ENCODE peak calls at places on chromosomes 11 and 22, in eight cellular contexts. One of them, this sample, is unnamed.
A peak's percentile ranks its signal among the peaks of the same experiment; 100 is the strongest.

GRCh38 chr11:45150943-45151342 is 4.5 kb downstream of the PRDM11 start:
- DNase-seq in neural progenitor cell: no peak
- DNase-seq in HCT116: no peak
- DNase-seq in astrocyte: no peak
- DNase-seq in GM23248: no peak
- DNase-seq in mammary epithelial cell: no peak
- DNase-seq in K562: no peak
- DNase-seq in PC-3: no peak
- DNase-seq in this sample: no peak

GRCh38 chr11:72001834-72002591 is 3.3 kb downstream of the IL18BP start:
- DNase-seq in astrocyte: no peak
- DNase-seq in GM23248: no peak
- DNase-seq in neural progenitor cell: no peak
- DNase-seq in HCT116: no peak
- DNase-seq in mammary epithelial cell: no peak
- DNase-seq in PC-3: no peak
- DNase-seq in K562: no peak
- DNase-seq in this sample: no peak

GRCh38 chr22:38316340-38317236 is 645 bp downstream of the CSNK1E start:
- DNase-seq in neural progenitor cell: peak; percentile 70
- DNase-seq in GM23248: peak; percentile 84
- DNase-seq in K562: peak; percentile 51
- DNase-seq in mammary epithelial cell: peak; percentile 51
- DNase-seq in PC-3: no peak
- DNase-seq in HCT116: no peak
- DNase-seq in astrocyte: peak; percentile 41
- DNase-seq in this sample: peak; percentile 71

GRCh38 chr11:72684236-72684912 is 10.2 kb upstream of the PDE2A start:
- DNase-seq in mammary epithelial cell: peak; percentile 53
- DNase-seq in astrocyte: peak; percentile 40
- DNase-seq in PC-3: peak; percentile 82
- DNase-seq in K562: peak; percentile 80
- DNase-seq in GM23248: peak; percentile 89
- DNase-seq in neural progenitor cell: peak; percentile 52
- DNase-seq in HCT116: peak; percentile 44
- DNase-seq in this sample: peak; percentile 45

GRCh38 chr11:8658210-8658968 is 24.1 kb downstream of the TRIM66 start:
- DNase-seq in K562: no peak
- DNase-seq in GM23248: peak; percentile 13
- DNase-seq in neural progenitor cell: peak; percentile 38
- DNase-seq in astrocyte: no peak
- DNase-seq in mammary epithelial cell: no peak
- DNase-seq in HCT116: no peak
- DNase-seq in PC-3: no peak
- DNase-seq in this sample: peak; percentile 22

GRCh38 chr11:121946514-121946913 is 169.5 kb downstream of the BLID start:
- DNase-seq in PC-3: no peak
- DNase-seq in GM23248: no peak
- DNase-seq in mammary epithelial cell: no peak
- DNase-seq in K562: no peak
- DNase-seq in neural progenitor cell: no peak
- DNase-seq in astrocyte: no peak
- DNase-seq in HCT116: no peak
- DNase-seq in this sample: no peak

GRCh38 chr22:24807284-24807950 is 1.4 kb downstream of the SGSM1 start:
- DNase-seq in K562: no peak
- DNase-seq in HCT116: no peak
- DNase-seq in astrocyte: no peak
- DNase-seq in PC-3: no peak
- DNase-seq in GM23248: no peak
- DNase-seq in neural progenitor cell: peak; percentile 38
- DNase-seq in mammary epithelial cell: no peak
- DNase-seq in this sample: no peak

GRCh38 chr22:44023404-44024287 is 456 bp upstream of the PARVB start:
- DNase-seq in HCT116: no peak
- DNase-seq in astrocyte: peak; percentile 30
- DNase-seq in mammary epithelial cell: peak; percentile 11
- DNase-seq in K562: peak; percentile 51
- DNase-seq in GM23248: peak; percentile 71
- DNase-seq in PC-3: peak; percentile 37
- DNase-seq in neural progenitor cell: peak; percentile 73
- DNase-seq in this sample: peak; percentile 30

GRCh38 chr22:19974233-19974861 is 32.7 kb upstream of the TXNRD2 start:
- DNase-seq in HCT116: peak; percentile 41
- DNase-seq in K562: peak; percentile 93
- DNase-seq in mammary epithelial cell: no peak
- DNase-seq in GM23248: peak; percentile 63
- DNase-seq in neural progenitor cell: peak; percentile 92
- DNase-seq in astrocyte: peak; percentile 69
- DNase-seq in PC-3: peak; percentile 22
- DNase-seq in this sample: peak; percentile 95

DNA sequence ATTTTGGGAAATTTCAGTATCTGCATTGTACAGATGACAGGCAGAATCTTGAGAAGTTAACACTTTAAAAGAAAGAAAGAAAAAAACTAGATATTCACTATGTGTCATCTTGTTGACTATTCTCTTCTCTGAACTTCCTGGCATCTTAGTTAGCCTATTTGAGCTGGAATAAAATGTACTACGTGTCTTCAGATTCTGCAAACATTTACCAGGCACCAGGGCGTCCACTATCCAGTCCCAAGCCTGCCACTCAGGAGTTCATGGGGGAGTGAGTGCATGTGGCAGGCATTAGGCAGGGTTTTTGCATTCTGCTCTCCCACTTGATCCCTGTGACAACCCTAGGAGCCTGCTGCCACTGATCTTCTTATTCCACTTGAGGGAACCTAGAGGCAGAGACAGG is 25.0 kb downstream of the TIMP3 start:
- DNase-seq in astrocyte: no peak
- DNase-seq in mammary epithelial cell: no peak
- DNase-seq in GM23248: peak; percentile 54
- DNase-seq in PC-3: no peak
- DNase-seq in K562: no peak
- DNase-seq in neural progenitor cell: peak; percentile 13
- DNase-seq in HCT116: no peak
- DNase-seq in this sample: no peak
- H3K4me1 ChIP-seq in astrocyte: peaks cover 4% of the 10 kb centered on the region
- H3K4me1 ChIP-seq in mammary epithelial cell: peaks cover 7% of the 10 kb centered on the region
- H3K4me1 ChIP-seq in GM23248: peaks cover 9% of the 10 kb centered on the region
- H3K4me1 ChIP-seq in PC-3: no peaks in the 10 kb centered on the region
- H3K4me1 ChIP-seq in K562: no peaks in the 10 kb centered on the region
- H3K4me1 ChIP-seq in neural progenitor cell: peaks cover 13% of the 10 kb centered on the region
- H3K4me1 ChIP-seq in HCT116: no peaks in the 10 kb centered on the region
- H3K4me1 ChIP-seq in this sample: no peaks in the 10 kb centered on the region

GRCh38 chr11:32438346-32438882 is 3.1 kb upstream of the WT1 start:
- DNase-seq in HCT116: no peak
- DNase-seq in astrocyte: no peak
- DNase-seq in mammary epithelial cell: no peak
- DNase-seq in K562: no peak
- DNase-seq in PC-3: no peak
- DNase-seq in GM23248: no peak
- DNase-seq in neural progenitor cell: peak; percentile 45
- DNase-seq in this sample: no peak

GRCh38 chr11:32440372-32440888 is 5.1 kb upstream of the WT1 start:
- DNase-seq in mammary epithelial cell: no peak
- DNase-seq in neural progenitor cell: no peak
- DNase-seq in HCT116: no peak
- DNase-seq in GM23248: no peak
- DNase-seq in PC-3: no peak
- DNase-seq in astrocyte: no peak
- DNase-seq in K562: no peak
- DNase-seq in this sample: no peak

GRCh38 chr11:32438883-32439487 is 3.6 kb upstream of the WT1 start:
- DNase-seq in K562: no peak
- DNase-seq in HCT116: no peak
- DNase-seq in astrocyte: no peak
- DNase-seq in neural progenitor cell: peak; percentile 66
- DNase-seq in GM23248: no peak
- DNase-seq in mammary epithelial cell: no peak
- DNase-seq in PC-3: no peak
- DNase-seq in this sample: peak; percentile 62

GRCh38 chr11:32440920-32441319 is 5.6 kb upstream of the WT1 start:
- DNase-seq in PC-3: no peak
- DNase-seq in GM23248: no peak
- DNase-seq in neural progenitor cell: peak; percentile 57
- DNase-seq in HCT116: no peak
- DNase-seq in astrocyte: no peak
- DNase-seq in K562: no peak
- DNase-seq in mammary epithelial cell: no peak
- DNase-seq in this sample: no peak

GRCh38 chr11:32439488-32440210 is 4.3 kb upstream of the WT1 start:
- DNase-seq in mammary epithelial cell: no peak
- DNase-seq in K562: no peak
- DNase-seq in astrocyte: no peak
- DNase-seq in PC-3: no peak
- DNase-seq in neural progenitor cell: peak; percentile 46
- DNase-seq in HCT116: no peak
- DNase-seq in GM23248: no peak
- DNase-seq in this sample: peak; percentile 91
- TF ChIP-seq EZH2 in mammary epithelial cell: no peak
- TF ChIP-seq EZH2 in K562: no peak
- TF ChIP-seq EZH2 in astrocyte: no peak
- TF ChIP-seq EZH2 in PC-3: no peak
- TF ChIP-seq EZH2 in neural progenitor cell: peak; percentile 54
- TF ChIP-seq EZH2 in HCT116: no peak
- TF ChIP-seq EZH2 in GM23248: peak; percentile 37
- TF ChIP-seq EZH2 in this sample: no peak

DNA sequence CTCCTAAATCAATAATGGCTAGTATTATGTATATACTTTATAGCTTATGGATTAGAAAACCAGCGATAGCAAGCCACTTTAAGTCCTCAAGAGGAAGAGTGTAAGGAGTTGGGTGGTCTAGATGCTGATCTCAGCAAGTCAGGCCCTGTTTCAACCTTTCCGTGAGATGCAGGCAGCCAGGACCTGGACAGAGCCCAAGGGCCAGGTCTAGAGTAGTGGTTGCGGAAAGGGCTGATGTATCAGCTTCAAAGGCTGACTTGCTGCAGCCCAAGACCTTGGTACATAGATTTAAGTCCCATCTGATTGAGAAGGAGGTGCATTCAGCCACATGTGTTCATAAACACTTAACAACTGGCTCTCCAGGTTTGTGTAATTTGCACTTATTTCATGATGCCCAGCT is 33.4 kb downstream of the FLI1 start:
- DNase-seq in GM23248: no peak
- DNase-seq in neural progenitor cell: no peak
- DNase-seq in astrocyte: no peak
- DNase-seq in K562: no peak
- DNase-seq in mammary epithelial cell: no peak
- DNase-seq in HCT116: no peak
- DNase-seq in PC-3: no peak
- DNase-seq in this sample: no peak
- H3K4me1 ChIP-seq in GM23248: peaks cover 7% of the 10 kb centered on the region
- H3K4me1 ChIP-seq in neural progenitor cell: peaks cover 23% of the 10 kb centered on the region
- H3K4me1 ChIP-seq in astrocyte: no peaks in the 10 kb centered on the region
- H3K4me1 ChIP-seq in K562: no peaks in the 10 kb centered on the region
- H3K4me1 ChIP-seq in mammary epithelial cell: no peaks in the 10 kb centered on the region
- H3K4me1 ChIP-seq in HCT116: no peaks in the 10 kb centered on the region
- H3K4me1 ChIP-seq in PC-3: no peaks in the 10 kb centered on the region
- H3K4me1 ChIP-seq in this sample: no peaks in the 10 kb centered on the region

GRCh38 chr22:50718352-50718709 is 19.7 kb upstream of the ACR start:
- DNase-seq in PC-3: no peak
- DNase-seq in neural progenitor cell: no peak
- DNase-seq in HCT116: no peak
- DNase-seq in GM23248: no peak
- DNase-seq in astrocyte: no peak
- DNase-seq in K562: no peak
- DNase-seq in mammary epithelial cell: no peak
- DNase-seq in this sample: no peak

GRCh38 chr22:50720301-50720845 is 17.6 kb upstream of the ACR start:
- DNase-seq in K562: no peak
- DNase-seq in mammary epithelial cell: no peak
- DNase-seq in HCT116: no peak
- DNase-seq in astrocyte: no peak
- DNase-seq in neural progenitor cell: peak; percentile 75
- DNase-seq in GM23248: peak; percentile 48
- DNase-seq in PC-3: no peak
- DNase-seq in this sample: no peak

GRCh38 chr22:50720861-50721844 is 16.9 kb upstream of the ACR start:
- DNase-seq in K562: no peak
- DNase-seq in astrocyte: no peak
- DNase-seq in GM23248: no peak
- DNase-seq in HCT116: no peak
- DNase-seq in PC-3: no peak
- DNase-seq in neural progenitor cell: peak; percentile 42
- DNase-seq in mammary epithelial cell: no peak
- DNase-seq in this sample: no peak

GRCh38 chr22:50717709-50718351 is 20.2 kb upstream of the ACR start:
- DNase-seq in neural progenitor cell: no peak
- DNase-seq in K562: no peak
- DNase-seq in HCT116: no peak
- DNase-seq in GM23248: no peak
- DNase-seq in PC-3: no peak
- DNase-seq in mammary epithelial cell: no peak
- DNase-seq in astrocyte: no peak
- DNase-seq in this sample: no peak

DNA sequence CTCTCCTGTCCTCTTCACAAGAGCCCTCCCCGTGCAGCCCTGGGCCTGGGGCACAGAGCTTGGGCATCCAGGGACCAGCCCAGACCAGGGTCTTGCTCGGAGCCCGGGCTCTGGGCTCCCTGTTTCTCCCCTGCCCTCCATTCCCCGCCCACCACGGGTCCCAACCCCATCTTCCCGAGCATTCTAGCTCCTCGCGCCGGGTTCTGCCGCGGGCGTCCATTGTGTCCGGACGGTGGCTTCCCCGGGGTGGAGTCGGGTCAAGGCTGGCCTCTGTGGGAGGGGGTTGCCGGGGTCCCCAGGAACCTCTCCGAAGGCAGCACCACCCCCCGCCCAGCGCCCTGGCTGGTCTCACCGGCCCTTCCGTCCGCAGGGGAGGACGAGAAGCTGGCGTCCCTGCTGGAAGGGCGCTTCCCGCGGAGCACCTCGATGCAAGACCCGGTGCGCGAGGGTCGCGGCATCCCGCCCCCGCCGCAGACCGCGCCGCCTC is 18.1 kb upstream of the ACR start:
- DNase-seq in GM23248: no peak
- DNase-seq in PC-3: no peak
- DNase-seq in astrocyte: no peak
- DNase-seq in mammary epithelial cell: no peak
- DNase-seq in HCT116: no peak
- DNase-seq in neural progenitor cell: peak; percentile 29
- DNase-seq in K562: no peak
- DNase-seq in this sample: no peak
- TF ChIP-seq EZH2 in GM23248: no peak
- TF ChIP-seq EZH2 in PC-3: no peak
- TF ChIP-seq EZH2 in astrocyte: no peak
- TF ChIP-seq EZH2 in mammary epithelial cell: no peak
- TF ChIP-seq EZH2 in HCT116: no peak
- TF ChIP-seq EZH2 in neural progenitor cell: no peak
- TF ChIP-seq EZH2 in K562: no peak
- TF ChIP-seq EZH2 in this sample: no peak

DNA sequence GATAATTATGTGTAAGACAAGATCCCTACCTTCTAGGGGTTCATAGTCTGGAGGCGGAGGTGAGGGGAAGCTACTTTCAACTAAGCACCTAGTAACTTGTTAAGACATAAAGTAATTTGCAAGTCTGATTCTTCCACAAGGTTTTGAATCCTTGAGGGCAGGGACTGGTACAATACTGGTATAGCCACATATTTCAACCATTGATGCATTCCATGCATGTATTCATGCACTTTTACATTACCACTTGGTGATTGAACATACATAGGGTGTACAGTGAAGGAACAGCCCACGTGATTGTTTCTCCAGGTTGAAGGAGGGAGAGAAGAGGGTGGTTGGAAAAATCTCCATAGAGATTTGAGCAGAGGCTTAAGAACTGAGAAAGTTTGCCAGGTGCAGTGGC is 62.0 kb upstream of the PAX6 start:
- DNase-seq in HCT116: no peak
- DNase-seq in GM23248: no peak
- DNase-seq in neural progenitor cell: no peak
- DNase-seq in PC-3: no peak
- DNase-seq in K562: no peak
- DNase-seq in astrocyte: no peak
- DNase-seq in mammary epithelial cell: no peak
- DNase-seq in this sample: no peak
- H3K4me1 ChIP-seq in HCT116: no peaks in the 10 kb centered on the region
- H3K4me1 ChIP-seq in GM23248: no peaks in the 10 kb centered on the region
- H3K4me1 ChIP-seq in neural progenitor cell: peaks cover 54% of the 10 kb centered on the region
- H3K4me1 ChIP-seq in PC-3: peaks cover 35% of the 10 kb centered on the region
- H3K4me1 ChIP-seq in K562: no peaks in the 10 kb centered on the region
- H3K4me1 ChIP-seq in astrocyte: peaks cover 20% of the 10 kb centered on the region
- H3K4me1 ChIP-seq in mammary epithelial cell: peaks cover 7% of the 10 kb centered on the region
- H3K4me1 ChIP-seq in this sample: no peaks in the 10 kb centered on the region

This sample was measured in A673.